ENCODE peak calls at places on chromosomes 11 and 22, in ten cellular contexts. S is GM23248; P is colonic mucosa; D is COLO829; F is AG09319; X is A549; G is stimulated activated CD4-positive, alpha-beta T cell treated with anti-CD3 and anti-CD28 coated beads, Interleukin-4, amount 100 ng/mL, for 48 hours; R is tibial nerve; Y is activated T-helper 1 cell treated with anti-CD3 and anti-CD28 coated beads, Interleukin-2, amount 50 U/mL, for 16 hours; O is lower leg skin. K is an unnamed sample.

GRCh38 chr11:76602431-76602861 is 68.1 kb downstream of the LRRC32 start:
- DNase-seq in S (peak; percentile 59), P (peak; percentile 87), D (no peak), F (peak; percentile 59), X (no peak), G (no peak), R (no peak), Y (no peak), O (peak; percentile 93), K (no peak)

GRCh38 chr11:98107736-98108135 is 913.0 kb upstream of the CNTN5 start:
- DNase-seq in S (no peak), P (no peak), D (no peak), F (no peak), X (no peak), G (no peak), R (no peak), Y (no peak), O (no peak), K (no peak)

GRCh38 chr11:17703951-17704350 is 15.4 kb upstream of the MYOD1 start:
- DNase-seq in S (peak; percentile 32), P (no peak), D (peak; percentile 49), F (no peak), X (no peak), G (no peak), R (no peak), Y (no peak), O (no peak), K (no peak)

GRCh38 chr22:42623301-42623751 is 8.6 kb upstream of the POLDIP3 start:
- DNase-seq in S (no peak), P (peak; percentile 71), D (no peak), F (no peak), X (no peak), G (no peak), R (no peak), Y (no peak), O (no peak), K (no peak)

GRCh38 chr11:16086229-16086628 is 270.1 kb downstream of the SOX6 start:
- DNase-seq in S (no peak), P (no peak), D (no peak), F (no peak), X (no peak), G (no peak), R (no peak), Y (no peak), O (no peak), K (no peak)

GRCh38 chr11:6315811-6316425 is 4.4 kb downstream of the CAVIN3 start:
- DNase-seq in S (peak; percentile 86), P (peak; percentile 53), D (peak; percentile 80), F (no peak), X (peak; percentile 82), G (peak; percentile 26), R (peak; percentile 53), Y (no peak), O (peak; percentile 88), K (peak; percentile 43)

GRCh38 chr22:42964994-42965699 is 49.8 kb downstream of the PACSIN2 start:
- DNase-seq in S (no peak), P (no peak), D (no peak), F (no peak), X (no peak), G (peak; percentile 45), R (no peak), Y (no peak), O (no peak), K (no peak)

GRCh38 chr11:124768914-124769313 is 6.8 kb upstream of the ESAM start:
- DNase-seq in S (no peak), P (peak; percentile 74), D (no peak), F (no peak), X (no peak), G (no peak), R (no peak), Y (no peak), O (no peak), K (no peak)

GRCh38 chr22:26629988-26630761 is 8.4 kb downstream of the CRYBA4 start:
- DNase-seq in S (no peak), P (no peak), D (no peak), F (no peak), X (no peak), G (no peak), R (no peak), Y (no peak), O (no peak), K (no peak)

GRCh38 chr11:32334822-32335221 is 100.5 kb downstream of the WT1 start:
- DNase-seq in S (peak; percentile 45), P (peak; percentile 36), D (no peak), F (no peak), X (peak; percentile 46), G (peak; percentile 26), R (no peak), Y (no peak), O (no peak), K (no peak)

GRCh38 chr11:65856689-65857499 is 1.1 kb downstream of the CFL1 start:
- DNase-seq in S (peak; percentile 87), P (peak; percentile 88), D (no peak), F (no peak), X (no peak), G (peak; percentile 82), R (peak; percentile 80), Y (peak; percentile 76), O (peak; percentile 97), K (peak; percentile 55)

GRCh38 chr11:69358398-69359080 is 64.6 kb downstream of the MYEOV start:
- DNase-seq in S (no peak), P (peak; percentile 11), D (no peak), F (no peak), X (no peak), G (no peak), R (no peak), Y (no peak), O (peak; percentile 64), K (no peak)

GRCh38 chr11:9850224-9850895 is 186.5 kb downstream of the SWAP70 start:
- DNase-seq in S (peak; percentile 57), P (no peak), D (no peak), F (no peak), X (no peak), G (no peak), R (no peak), Y (no peak), O (no peak), K (no peak)

GRCh38 chr11:134371436-134372185 is 39.8 kb downstream of the GLB1L2 start:
- DNase-seq in S (no peak), P (no peak), D (no peak), F (no peak), X (no peak), G (no peak), R (no peak), Y (no peak), O (no peak), K (no peak)

GRCh38 chr22:45918455-45919370 is 58.2 kb downstream of the WNT7B start:
- DNase-seq in S (no peak), P (no peak), D (no peak), F (no peak), X (peak; percentile 86), G (no peak), R (no peak), Y (no peak), O (no peak), K (peak; percentile 72)

GRCh38 chr11:123137496-123138270 is 57.4 kb downstream of the CLMP start:
- DNase-seq in S (peak; percentile 92), P (peak; percentile 42), D (no peak), F (peak; percentile 84), X (no peak), G (no peak), R (peak; percentile 72), Y (no peak), O (peak; percentile 96), K (peak; percentile 14)

GRCh38 chr11:1557904-1558831 is 13.9 kb downstream of the DUSP8 start:
- DNase-seq in S (peak; percentile 91), P (peak; percentile 83), D (no peak), F (peak; percentile 30), X (peak; percentile 71), G (no peak), R (no peak), Y (no peak), O (no peak), K (peak; percentile 74)

GRCh38 chr22:27540247-27540646 is 261.3 kb downstream of the MN1 start:
- DNase-seq in S (no peak), P (no peak), D (no peak), F (no peak), X (no peak), G (no peak), R (no peak), Y (no peak), O (no peak), K (no peak)

GRCh38 chr11:95556342-95557151 is 233.0 kb downstream of the FAM76B start:
- DNase-seq in S (peak; percentile 60), P (no peak), D (peak; percentile 48), F (peak; percentile 70), X (no peak), G (no peak), R (no peak), Y (no peak), O (no peak), K (no peak)

GRCh38 chr11:132022718-132023117 is 652.3 kb downstream of the NTM start:
- DNase-seq in S (peak; percentile 52), P (no peak), D (no peak), F (no peak), X (no peak), G (no peak), R (no peak), Y (no peak), O (no peak), K (no peak)

GRCh38 chr22:22712666-22713365 is 68.4 kb downstream of the GGTLC2 start:
- DNase-seq in S (no peak), P (no peak), D (no peak), F (no peak), X (no peak), G (no peak), R (no peak), Y (no peak), O (no peak), K (no peak)

GRCh38 chr22:50141891-50142363 is 28.6 kb upstream of the PANX2 start:
- DNase-seq in S (no peak), P (no peak), D (no peak), F (no peak), X (no peak), G (no peak), R (no peak), Y (no peak), O (peak; percentile 43), K (no peak)

GRCh38 chr22:44311855-44312170 is 938 bp downstream of the SHISAL1 start:
- DNase-seq in S (peak; percentile 83), P (no peak), D (peak; percentile 99), F (no peak), X (no peak), G (no peak), R (no peak), Y (no peak), O (no peak), K (no peak)

GRCh38 chr11:75490221-75491181 is 35.2 kb downstream of the GDPD5 start:
- DNase-seq in S (peak; percentile 14), P (no peak), D (no peak), F (no peak), X (no peak), G (no peak), R (no peak), Y (no peak), O (no peak), K (no peak)

GRCh38 chr11:10323793-10324170 is 18.9 kb downstream of the ADM start:
- DNase-seq in S (peak; percentile 74), P (no peak), D (no peak), F (no peak), X (no peak), G (no peak), R (no peak), Y (no peak), O (no peak), K (no peak)

GRCh38 chr11:57349491-57350274 is 11.5 kb downstream of the P2RX3 start:
- DNase-seq in S (peak; percentile 55), P (peak; percentile 68), D (peak; percentile 60), F (no peak), X (peak; percentile 58), G (peak; percentile 53), R (peak; percentile 74), Y (peak; percentile 49), O (peak; percentile 93), K (peak; percentile 27)

GRCh38 chr11:121469910-121470309 is 17.1 kb upstream of the SORL1-AS1 start:
- DNase-seq in S (no peak), P (no peak), D (no peak), F (no peak), X (no peak), G (no peak), R (no peak), Y (no peak), O (no peak), K (no peak)

GRCh38 chr11:125947419-125948277 is 1.8 kb downstream of the VSIG10L2 start:
- DNase-seq in S (no peak), P (no peak), D (no peak), F (no peak), X (no peak), G (no peak), R (no peak), Y (no peak), O (peak; percentile 78), K (no peak)

K was measured in T1000.